ENCODE peak calls at places on chromosome X, in five cellular contexts. K is NCI-H748 treated with DMSO at 0.1 percent for 48 hours, E is endothelial cell, R is T-helper 2 cell, Y is fibroblast of pulmonary artery. A is an unnamed sample.

GRCh38 chrX:67717571-67717970 is 173.8 kb downstream of the AR start:
- DNase-seq in K (no peak), E (no peak), R (no peak), Y (no peak), A (no peak)

GRCh38 chrX:73940893-73941470 is 363.0 kb upstream of the ZCCHC13 start:
- DNase-seq in K (no peak), E (no peak), R (no peak), Y (peak; percentile 28), A (no peak)

GRCh38 chrX:47179928-47180255 is 13.7 kb upstream of the UBA1 start:
- DNase-seq in K (no peak), E (no peak), R (no peak), Y (no peak), A (no peak)

GRCh38 chrX:135497736-135498135 is 22.7 kb upstream of the INTS6L start:
- DNase-seq in K (no peak), E (no peak), R (no peak), Y (no peak), A (no peak)

GRCh38 chrX:17440836-17441235 is 65.8 kb downstream of the NHS start:
- DNase-seq in K (no peak), E (no peak), R (no peak), Y (no peak), A (no peak)

GRCh38 chrX:136203438-136203837 is 47.8 kb downstream of the MAP7D3 start:
- DNase-seq in K (no peak), E (no peak), R (no peak), Y (no peak), A (no peak)

GRCh38 chrX:149513713-149514427 is 8.8 kb upstream of the IDS start:
- DNase-seq in K (no peak), E (no peak), R (no peak), Y (peak; percentile 51), A (no peak)

GRCh38 chrX:95718746-95719145 is 965.9 kb upstream of the DIAPH2 start:
- DNase-seq in K (no peak), E (no peak), R (no peak), Y (no peak), A (no peak)

GRCh38 chrX:70026112-70026850 is 23.5 kb downstream of the AWAT2 start:
- DNase-seq in K (no peak), E (no peak), R (no peak), Y (peak; percentile 62), A (no peak)

GRCh38 chrX:112731793-112732192 is 52.1 kb upstream of the LHFPL1 start:
- DNase-seq in K (no peak), E (no peak), R (no peak), Y (peak; percentile 36), A (no peak)

GRCh38 chrX:135295238-135295943 is 13.9 kb upstream of the ETDC start:
- DNase-seq in K (peak; percentile 28), E (peak; percentile 6), R (no peak), Y (peak; percentile 34), A (peak; percentile 43)

GRCh38 chrX:154748712-154749339 is 2.1 kb downstream of the GAB3 start:
- DNase-seq in K (peak; percentile 33), E (peak; percentile 40), R (no peak), Y (peak; percentile 67), A (peak; percentile 36)

GRCh38 chrX:26511621-26512363 is 295.8 kb downstream of the MAGEB5 start:
- DNase-seq in K (no peak), E (no peak), R (no peak), Y (no peak), A (no peak)

GRCh38 chrX:20571611-20572010 is 304.9 kb upstream of the RPS6KA3 start:
- DNase-seq in K (no peak), E (no peak), R (no peak), Y (peak; percentile 26), A (no peak)

GRCh38 chrX:140057001-140057411 is 91.7 kb upstream of the CXorf66 start:
- DNase-seq in K (peak; percentile 76), E (peak; percentile 72), R (peak; percentile 8), Y (peak; percentile 74), A (peak; percentile 35)

GRCh38 chrX:30220646-30221045 is 5.3 kb downstream of the MAGEB2 start:
- DNase-seq in K (no peak), E (no peak), R (no peak), Y (no peak), A (no peak)

GRCh38 chrX:117538441-117539418 is 577.9 kb downstream of the KLHL13 start:
- DNase-seq in K (no peak), E (no peak), R (no peak), Y (no peak), A (no peak)

GRCh38 chrX:40130207-40130606 is 32.4 kb upstream of the BCOR start:
- DNase-seq in K (no peak), E (no peak), R (no peak), Y (peak; percentile 67), A (no peak)

GRCh38 chrX:53078943-53079342 is 3.2 kb upstream of the TSPYL2 start:
- DNase-seq in K (no peak), E (no peak), R (no peak), Y (no peak), A (no peak)

GRCh38 chrX:154731203-154731602 is 19.7 kb downstream of the GAB3 start:
- DNase-seq in K (no peak), E (no peak), R (no peak), Y (no peak), A (no peak)

GRCh38 chrX:2907295-2907694 is 21.8 kb downstream of the ARSD start:
- DNase-seq in K (no peak), E (no peak), R (no peak), Y (no peak), A (no peak)

GRCh38 chrX:2712890-2713860 is 22.1 kb downstream of the CD99 start:
- DNase-seq in K (no peak), E (no peak), R (no peak), Y (no peak), A (no peak)

GRCh38 chrX:107675823-107676555 is 47.7 kb downstream of the PRPS1 start:
- DNase-seq in K (no peak), E (no peak), R (no peak), Y (peak; percentile 78), A (no peak)

GRCh38 chrX:13283512-13283911 is 36.3 kb downstream of the ATXN3L start:
- DNase-seq in K (no peak), E (no peak), R (no peak), Y (peak; percentile 55), A (no peak)

GRCh38 chrX:41889317-41890025 is 33.9 kb downstream of the CASK start:
- DNase-seq in K (no peak), E (no peak), R (no peak), Y (peak; percentile 35), A (no peak)

GRCh38 chrX:130055899-130056298 is 54.4 kb downstream of the ELF4 start:
- DNase-seq in K (no peak), E (no peak), R (no peak), Y (no peak), A (no peak)

GRCh38 chrX:96027363-96027894 is 657.2 kb upstream of the DIAPH2 start:
- DNase-seq in K (no peak), E (no peak), R (no peak), Y (peak; percentile 14), A (no peak)

GRCh38 chrX:7372843-7373525 is 225.0 kb upstream of the PUDP start:
- DNase-seq in K (no peak), E (no peak), R (no peak), Y (peak; percentile 16), A (no peak)

GRCh38 chrX:131081772-131082755 is 23.9 kb downstream of the ARHGAP36 start:
- DNase-seq in K (no peak), E (no peak), R (no peak), Y (no peak), A (no peak)

A was measured in effector CD4-positive, alpha-beta T cell.